ENCODE peak calls at places on chromosome 6, in four cellular contexts. One of them, this sample, is unnamed.

GRCh38 chr6:157089851-157090250 is 233.5 kb downstream of the TMEM242 start:
- DNase-seq in BE2C: no peak
- DNase-seq in GM12864: no peak
- DNase-seq in fibroblast of lung: no peak
- DNase-seq in this sample: no peak

GRCh38 chr6:157944983-157945931 is 36.4 kb upstream of the SYNJ2 start:
- DNase-seq in GM12864: no peak
- DNase-seq in fibroblast of lung: peak
- DNase-seq in BE2C: no peak
- DNase-seq in this sample: no peak

GRCh38 chr6:116881236-116881635 is 4.2 kb downstream of the RFX6 start:
- DNase-seq in fibroblast of lung: no peak
- DNase-seq in GM12864: no peak
- DNase-seq in BE2C: no peak
- DNase-seq in this sample: no peak

GRCh38 chr6:158344534-158344933 is 32.3 kb downstream of the TULP4 start:
- DNase-seq in GM12864: no peak
- DNase-seq in fibroblast of lung: no peak
- DNase-seq in BE2C: no peak
- DNase-seq in this sample: no peak

GRCh38 chr6:169237496-169238134 is 16.0 kb downstream of the THBS2 start:
- DNase-seq in fibroblast of lung: no peak
- DNase-seq in GM12864: no peak
- DNase-seq in BE2C: no peak
- DNase-seq in this sample: no peak

GRCh38 chr6:97705568-97705967 is 422.6 kb upstream of the MMS22L start:
- DNase-seq in fibroblast of lung: peak
- DNase-seq in BE2C: no peak
- DNase-seq in GM12864: no peak
- DNase-seq in this sample: peak

GRCh38 chr6:168009331-168009730 is 11.9 kb downstream of the KIF25 start:
- DNase-seq in fibroblast of lung: peak
- DNase-seq in BE2C: no peak
- DNase-seq in GM12864: no peak
- DNase-seq in this sample: no peak

GRCh38 chr6:75747985-75748742 is 875 bp upstream of the MYO6 start:
- DNase-seq in fibroblast of lung: no peak
- DNase-seq in GM12864: no peak
- DNase-seq in BE2C: no peak
- DNase-seq in this sample: no peak

GRCh38 chr6:41080623-41081022 is 7.8 kb downstream of the NFYA start:
- DNase-seq in fibroblast of lung: no peak
- DNase-seq in BE2C: no peak
- DNase-seq in GM12864: no peak
- DNase-seq in this sample: no peak

GRCh38 chr6:17998442-17998841 is 11.0 kb upstream of the KIF13A start:
- DNase-seq in BE2C: no peak
- DNase-seq in GM12864: no peak
- DNase-seq in fibroblast of lung: no peak
- DNase-seq in this sample: no peak

GRCh38 chr6:21263531-21264287 is 329.8 kb upstream of the SOX4 start:
- DNase-seq in fibroblast of lung: peak
- DNase-seq in BE2C: no peak
- DNase-seq in GM12864: peak
- DNase-seq in this sample: no peak

GRCh38 chr6:19934996-19935591 is 97.9 kb downstream of the ID4 start:
- DNase-seq in GM12864: no peak
- DNase-seq in BE2C: no peak
- DNase-seq in fibroblast of lung: no peak
- DNase-seq in this sample: peak

GRCh38 chr6:111777357-111777756 is 95.9 kb downstream of the FYN start:
- DNase-seq in BE2C: peak
- DNase-seq in fibroblast of lung: no peak
- DNase-seq in GM12864: no peak
- DNase-seq in this sample: no peak

DNA sequence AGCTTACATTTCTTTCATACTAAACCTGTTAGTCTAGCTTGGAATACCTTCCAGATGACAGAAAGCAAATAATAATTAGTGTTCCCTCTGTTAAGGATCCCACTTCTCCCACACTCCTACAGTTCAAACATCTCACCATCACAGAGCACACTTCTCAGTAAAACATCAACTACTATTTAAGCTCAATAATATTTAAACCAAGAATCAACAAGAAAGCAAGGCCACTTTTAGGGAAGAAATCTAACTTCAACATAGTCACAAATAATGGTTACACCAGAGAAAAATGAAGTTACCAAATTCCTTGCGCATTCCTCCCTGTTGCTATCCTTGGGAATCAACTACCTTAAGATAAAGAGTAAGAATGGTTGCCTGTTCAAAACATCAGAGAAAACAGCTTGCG is 1.6 kb downstream of the SNX14 start:
- DNase-seq in BE2C: no peak
- DNase-seq in fibroblast of lung: no peak
- DNase-seq in GM12864: no peak
- DNase-seq in this sample: no peak
- H3K4me3 ChIP-seq in BE2C: no peak
- H3K4me3 ChIP-seq in fibroblast of lung: peak
- H3K4me3 ChIP-seq in GM12864: peak
- H3K4me3 ChIP-seq in this sample: peak

GRCh38 chr6:25882066-25882496 is 8.0 kb upstream of the SLC17A3 start:
- DNase-seq in BE2C: peak
- DNase-seq in fibroblast of lung: no peak
- DNase-seq in GM12864: no peak
- DNase-seq in this sample: no peak
- TF ChIP-seq CTCF in BE2C: no peak
- TF ChIP-seq CTCF in fibroblast of lung: no peak
- TF ChIP-seq CTCF in GM12864: peak
- TF ChIP-seq CTCF in this sample: no peak

DNA sequence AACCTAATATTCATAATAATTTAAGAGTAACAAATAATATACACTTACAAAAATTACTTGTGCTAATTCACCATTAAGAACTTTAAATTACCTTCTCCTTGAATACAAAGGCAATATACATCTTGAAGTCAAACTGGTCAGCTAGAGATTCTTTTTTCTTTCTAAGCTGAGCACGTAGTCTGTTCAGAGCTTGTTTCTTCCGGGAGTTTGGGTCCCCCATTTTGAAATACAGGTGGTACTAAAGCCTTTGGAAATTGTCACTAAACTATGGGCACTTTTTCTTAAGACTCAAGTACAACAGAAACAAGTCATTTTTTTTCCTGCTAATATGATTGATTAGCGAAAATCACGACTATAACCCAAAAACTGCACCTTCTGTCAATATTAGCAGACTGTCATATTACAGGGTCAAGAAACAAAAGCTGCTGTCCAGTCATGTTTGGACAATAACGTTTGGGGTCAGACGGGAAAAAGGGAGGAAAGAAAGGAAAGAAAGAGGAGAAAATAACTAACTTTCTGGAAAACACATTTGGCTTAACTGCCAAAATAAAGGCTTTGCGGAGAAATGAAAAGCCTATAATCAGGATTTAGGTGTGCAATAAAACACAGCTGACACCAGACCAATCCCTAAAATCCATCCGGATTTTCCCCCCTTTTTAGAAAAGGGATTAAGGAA is 367 bp downstream of the C6orf62 start:
- DNase-seq in BE2C: no peak
- DNase-seq in fibroblast of lung: no peak
- DNase-seq in GM12864: no peak
- DNase-seq in this sample: no peak
- H3K4me3 ChIP-seq in BE2C: peak
- H3K4me3 ChIP-seq in fibroblast of lung: peak
- H3K4me3 ChIP-seq in GM12864: peak
- H3K4me3 ChIP-seq in this sample: peak

GRCh38 chr6:142731611-142732010 is 213.4 kb downstream of the HIVEP2 start:
- DNase-seq in fibroblast of lung: no peak
- DNase-seq in BE2C: no peak
- DNase-seq in GM12864: no peak
- DNase-seq in this sample: no peak
- TF ChIP-seq CTCF in fibroblast of lung: no peak
- TF ChIP-seq CTCF in BE2C: no peak
- TF ChIP-seq CTCF in GM12864: no peak
- TF ChIP-seq CTCF in this sample: no peak

GRCh38 chr6:45369870-45370269 is 7.9 kb downstream of the SUPT3H start:
- DNase-seq in BE2C: no peak
- DNase-seq in fibroblast of lung: peak
- DNase-seq in GM12864: no peak
- DNase-seq in this sample: no peak

GRCh38 chr6:45364466-45364865 is 13.3 kb downstream of the SUPT3H start:
- DNase-seq in BE2C: no peak
- DNase-seq in GM12864: no peak
- DNase-seq in fibroblast of lung: no peak
- DNase-seq in this sample: no peak

GRCh38 chr6:45367999-45368398 is 9.7 kb downstream of the SUPT3H start:
- DNase-seq in fibroblast of lung: no peak
- DNase-seq in GM12864: no peak
- DNase-seq in BE2C: no peak
- DNase-seq in this sample: no peak

GRCh38 chr6:45371924-45372582 is 5.7 kb downstream of the SUPT3H start:
- DNase-seq in GM12864: no peak
- DNase-seq in BE2C: no peak
- DNase-seq in fibroblast of lung: no peak
- DNase-seq in this sample: no peak

DNA sequence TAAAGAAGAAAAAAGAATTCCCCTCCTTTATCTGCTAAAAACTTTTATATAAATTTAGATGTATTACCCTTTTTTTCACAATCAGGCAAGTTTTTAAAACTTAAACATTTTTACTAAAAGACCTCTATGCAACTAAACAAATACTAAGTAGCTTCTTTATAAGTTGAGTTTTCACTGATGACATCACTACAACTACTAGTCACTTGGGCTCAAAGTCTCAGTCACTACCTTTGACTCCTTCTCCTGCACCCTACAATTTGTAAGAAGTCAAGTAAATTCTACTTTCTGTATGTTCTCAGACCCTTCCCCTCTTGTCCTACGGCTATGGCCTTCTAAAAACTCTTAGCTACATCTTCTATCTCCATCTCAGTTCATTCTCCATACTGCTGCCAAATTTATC is 11.2 kb downstream of the SUPT3H start:
- DNase-seq in fibroblast of lung: no peak
- DNase-seq in GM12864: no peak
- DNase-seq in BE2C: no peak
- DNase-seq in this sample: no peak
- H3K4me3 ChIP-seq in fibroblast of lung: no peak
- H3K4me3 ChIP-seq in GM12864: no peak
- H3K4me3 ChIP-seq in BE2C: no peak
- H3K4me3 ChIP-seq in this sample: no peak

GRCh38 chr6:109466212-109466923 is 10.8 kb upstream of the MICAL1 start:
- DNase-seq in GM12864: no peak
- DNase-seq in fibroblast of lung: no peak
- DNase-seq in BE2C: no peak
- DNase-seq in this sample: no peak
- TF ChIP-seq CTCF in GM12864: no peak
- TF ChIP-seq CTCF in fibroblast of lung: no peak
- TF ChIP-seq CTCF in BE2C: no peak
- TF ChIP-seq CTCF in this sample: no peak

DNA sequence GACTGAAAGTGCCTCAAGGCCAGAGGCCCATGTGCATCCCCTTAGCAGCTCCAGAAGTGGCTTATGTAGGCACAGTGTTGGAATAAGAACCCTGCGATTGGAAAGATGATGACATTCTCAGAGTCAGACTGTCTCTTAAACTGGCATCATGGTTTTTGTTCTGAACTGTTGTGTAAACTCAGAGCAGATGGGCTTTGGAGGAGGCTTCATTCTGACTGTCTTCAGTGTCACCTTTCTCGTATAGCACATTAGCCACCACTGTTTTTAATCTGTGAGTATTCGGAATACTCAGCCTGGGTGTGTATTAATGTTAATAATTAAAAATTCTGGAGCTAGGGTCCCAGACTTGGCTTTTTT is 140.9 kb downstream of the JARID2 start:
- DNase-seq in fibroblast of lung: no peak
- DNase-seq in BE2C: no peak
- DNase-seq in GM12864: no peak
- DNase-seq in this sample: no peak
- H3K4me3 ChIP-seq in fibroblast of lung: no peak
- H3K4me3 ChIP-seq in BE2C: no peak
- H3K4me3 ChIP-seq in GM12864: no peak
- H3K4me3 ChIP-seq in this sample: no peak

DNA sequence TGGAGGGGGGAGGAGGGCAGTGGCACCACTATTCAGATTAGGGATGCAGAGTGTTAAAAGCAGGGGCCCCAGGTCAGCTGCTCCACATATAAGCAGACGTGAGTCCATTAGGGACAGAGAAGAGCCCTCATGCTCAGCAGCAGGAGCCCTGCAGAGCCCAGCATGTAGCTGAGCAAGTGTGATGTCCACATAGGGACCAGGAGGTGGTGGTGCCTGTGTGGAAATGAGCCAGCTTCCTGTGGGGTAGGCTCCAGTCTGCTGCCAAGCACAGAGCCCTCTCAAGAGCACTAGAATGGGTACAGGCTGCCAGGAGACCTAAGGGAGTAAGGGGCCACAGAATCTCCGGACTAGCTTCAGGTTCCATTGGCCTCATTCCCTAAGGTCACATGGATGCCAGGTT is 57.9 kb upstream of the MLN start:
- DNase-seq in BE2C: no peak
- DNase-seq in fibroblast of lung: no peak
- DNase-seq in GM12864: no peak
- DNase-seq in this sample: no peak
- TF ChIP-seq CTCF in BE2C: no peak
- TF ChIP-seq CTCF in fibroblast of lung: no peak
- TF ChIP-seq CTCF in GM12864: no peak
- TF ChIP-seq CTCF in this sample: no peak

This sample was measured in cardiac fibroblast.